ENCODE peak calls at places on chromosomes 13 and 19, in ten cellular contexts. J is activated CD4-positive, alpha-beta T cell treated with anti-CD3 and anti-CD28 coated beads for 24 hours; D is frontal cortex; L is NCI-H2081; N is GM12864; I is nephron progenitor cell; G is iris pigment epithelial cell; M is LHCN-M2; K is NCI-H1092; R is T-helper 1 cell. V is an unnamed sample.

GRCh38 chr13:74301200-74302063 is 167.2 kb upstream of the KLF12 start:
- DNase-seq in K (no peak), J (no peak), L (no peak), R (no peak), G (no peak), D (no peak), I (no peak), N (no peak), M (no peak), V (no peak)

GRCh38 chr19:55283548-55284393 is at the start of gene BRSK1:
- DNase-seq in D (peak; percentile 79), R (no peak), I (peak; percentile 79), N (no peak), K (peak; percentile 51), J (peak; percentile 20), L (peak; percentile 82), M (peak; percentile 70), G (peak; percentile 31), V (no peak)

GRCh38 chr19:46372901-46373572 is 26.1 kb downstream of the PPP5C start:
- DNase-seq in J (no peak), M (no peak), G (peak; percentile 58), D (no peak), R (no peak), I (no peak), K (no peak), L (no peak), N (no peak), V (no peak)

GRCh38 chr13:42497798-42498197 is 76.2 kb upstream of the TNFSF11 start:
- DNase-seq in L (no peak), R (no peak), G (peak; percentile 96), N (peak; percentile 92), M (peak; percentile 40), K (no peak), J (no peak), I (no peak), D (no peak), V (peak; percentile 30)

GRCh38 chr13:36795463-36795862 is 23.6 kb upstream of the RFXAP start:
- DNase-seq in D (no peak), K (no peak), M (no peak), J (no peak), R (no peak), G (no peak), I (no peak), N (no peak), L (no peak), V (no peak)

GRCh38 chr13:23321534-23322241 is 111.8 kb downstream of the SACS start:
- DNase-seq in I (no peak), L (no peak), M (peak; percentile 96), N (no peak), J (no peak), R (no peak), G (peak; percentile 98), K (no peak), D (no peak), V (peak; percentile 53)

GRCh38 chr19:1221141-1221903 is 15.7 kb downstream of the STK11 start:
- DNase-seq in G (peak; percentile 46), D (peak; percentile 92), K (no peak), N (no peak), M (peak; percentile 34), J (no peak), R (no peak), L (no peak), I (peak; percentile 67), V (no peak)

GRCh38 chr13:113002206-113002821 is 33.3 kb downstream of the MCF2L start:
- DNase-seq in K (peak; percentile 78), D (peak; percentile 62), G (no peak), I (peak; percentile 59), J (no peak), R (no peak), N (no peak), L (peak; percentile 79), M (peak; percentile 37), V (no peak)

GRCh38 chr13:29543230-29544215 is 52.0 kb downstream of the SLC7A1 start:
- DNase-seq in K (no peak), J (peak; percentile 26), M (no peak), G (peak; percentile 77), L (no peak), D (no peak), N (peak; percentile 71), I (no peak), R (no peak), V (peak; percentile 87)

GRCh38 chr19:33394006-33394722 is 20.7 kb downstream of the CEBPG start:
- DNase-seq in M (peak; percentile 46), I (no peak), L (no peak), J (no peak), R (peak; percentile 6), D (peak; percentile 15), K (no peak), G (peak; percentile 80), N (no peak), V (no peak)

GRCh38 chr19:46644720-46645119 is 8.7 kb upstream of the GNG8 start:
- DNase-seq in M (no peak), L (no peak), D (no peak), R (no peak), K (no peak), N (no peak), G (no peak), I (no peak), J (no peak), V (no peak)

GRCh38 chr19:33267706-33268105 is 34.6 kb downstream of the CEBPA start:
- DNase-seq in N (no peak), K (no peak), G (no peak), D (no peak), L (no peak), J (no peak), R (no peak), M (no peak), I (no peak), V (no peak)